ENCODE peak calls at places on chromosomes 6 and 20, in ten cellular contexts. U is breast epithelium; T is NK-92 treated with Interleukin-12 subunit alpha and Interleukin-12 subunit beta, amount 100 ng/mL, for 24 hours; F is AG09309; X is GM12891; G is DMS153; V is BE2C; D is psoas muscle; Y is heart left ventricle; N is COLO829. Q is an unnamed sample.

GRCh38 chr20:62043131-62043914 is 22.4 kb downstream of the TAF4 start:
- DNase-seq in U (no peak), T (no peak), F (no peak), X (no peak), G (no peak), V (no peak), D (no peak), Y (no peak), N (no peak), Q (no peak)

GRCh38 chr6:134813146-134813545 is 136.8 kb downstream of the ALDH8A1 start:
- DNase-seq in U (no peak), T (no peak), F (peak; percentile 29), X (no peak), G (no peak), V (no peak), D (no peak), Y (no peak), N (no peak), Q (no peak)

GRCh38 chr6:145214570-145214969 is 520.8 kb downstream of the EPM2A start:
- DNase-seq in U (no peak), T (no peak), F (no peak), X (no peak), G (no peak), V (no peak), D (no peak), Y (no peak), N (peak; percentile 12), Q (no peak)

GRCh38 chr6:1842334-1842733 is 232.6 kb downstream of the FOXC1 start:
- DNase-seq in U (no peak), T (no peak), F (no peak), X (no peak), G (no peak), V (no peak), D (no peak), Y (no peak), N (no peak), Q (no peak)

GRCh38 chr6:82410151-82410621 is 46.6 kb downstream of the TPBG start:
- DNase-seq in U (no peak), T (no peak), F (no peak), X (no peak), G (no peak), V (no peak), D (no peak), Y (no peak), N (no peak), Q (no peak)

GRCh38 chr20:2109425-2110210 is 8.0 kb downstream of the STK35 start:
- DNase-seq in U (no peak), T (no peak), F (no peak), X (no peak), G (no peak), V (no peak), D (peak; percentile 88), Y (peak; percentile 69), N (no peak), Q (no peak)

GRCh38 chr6:50278663-50279062 is 228.9 kb upstream of the DEFB112 start:
- DNase-seq in U (no peak), T (no peak), F (no peak), X (no peak), G (no peak), V (no peak), D (no peak), Y (no peak), N (no peak), Q (no peak)

GRCh38 chr6:47663462-47664216 is 34.7 kb upstream of the ADGRF4 start:
- DNase-seq in U (no peak), T (no peak), F (no peak), X (no peak), G (peak; percentile 44), V (no peak), D (no peak), Y (no peak), N (no peak), Q (no peak)

GRCh38 chr6:28081486-28081751 is 1.1 kb downstream of the ZNF165 start:
- DNase-seq in U (no peak), T (no peak), F (no peak), X (peak; percentile 29), G (no peak), V (no peak), D (no peak), Y (no peak), N (no peak), Q (no peak)

GRCh38 chr20:31705191-31705590 is 17.5 kb downstream of the BCL2L1 start:
- DNase-seq in U (no peak), T (no peak), F (no peak), X (no peak), G (no peak), V (no peak), D (no peak), Y (no peak), N (no peak), Q (no peak)